ENCODE peak calls at places on chromosomes 13 and 19, in eight cellular contexts. W, O, C, S, X, T, G and Y are unnamed samples.

GRCh38 chr19:50050406-50051223 is 24.8 kb downstream of the ZNF473 start:
- DNase-seq in O (peak; percentile 84), X (peak; percentile 90), W (no peak), S (peak; percentile 62), G (peak; percentile 81), T (peak; percentile 87), C (peak; percentile 56), Y (no peak)

GRCh38 chr19:3233116-3233515 is 8.7 kb downstream of the CELF5 start:
- DNase-seq in W (no peak), T (no peak), S (no peak), C (no peak), X (no peak), O (no peak), G (no peak), Y (no peak)

GRCh38 chr13:66329988-66330429 is 900.1 kb downstream of the PCDH9 start:
- DNase-seq in O (no peak), T (no peak), W (no peak), G (no peak), C (no peak), S (no peak), X (no peak), Y (no peak)

GRCh38 chr13:72295173-72295572 is 428.2 kb upstream of the DACH1 start:
- DNase-seq in W (no peak), S (no peak), T (peak; percentile 53), X (no peak), G (no peak), C (no peak), O (no peak), Y (no peak)

GRCh38 chr13:68666774-68667397 is 1436.8 kb upstream of the PCDH9 start:
- DNase-seq in T (no peak), G (no peak), W (no peak), C (no peak), X (no peak), O (no peak), S (no peak), Y (no peak)

GRCh38 chr13:51158923-51159322 is 47.8 kb upstream of the C13orf42 start:
- DNase-seq in X (no peak), O (no peak), G (peak; percentile 28), S (no peak), W (no peak), C (no peak), T (peak; percentile 9), Y (no peak)

GRCh38 chr19:35099897-35100275 is 15.7 kb upstream of the FXYD3 start:
- DNase-seq in T (no peak), C (no peak), W (no peak), X (no peak), S (no peak), O (no peak), G (no peak), Y (no peak)

GRCh38 chr19:16134510-16134909 is 9.0 kb upstream of the HSH2D start:
- DNase-seq in G (no peak), C (no peak), W (no peak), O (no peak), X (no peak), S (no peak), T (no peak), Y (no peak)

GRCh38 chr13:82675024-82675423 is 1207.2 kb downstream of the SLITRK1 start:
- DNase-seq in O (no peak), W (no peak), T (no peak), S (no peak), C (no peak), G (no peak), X (no peak), Y (no peak)